ENCODE peak calls at places on chromosomes 3 and 15, in nine cellular contexts. H is T-helper 9 cell, A is posterior cingulate gyrus, U is foreskin fibroblast, J is AG04450, Y is cardiac muscle cell, V is AG09319, S is PC-3, X is AML-193. M is an unnamed sample.

GRCh38 chr3:157872902-157873301 is 233.3 kb downstream of the SHOX2 start:
- DNase-seq in H (no peak), A (no peak), U (peak), J (no peak), Y (no peak), V (no peak), S (no peak), X (no peak), M (no peak)

GRCh38 chr15:74209997-74210573 is 7.5 kb upstream of the STRA6 start:
- DNase-seq in H (no peak), A (no peak), U (peak), J (no peak), Y (peak), V (no peak), S (no peak), X (no peak), M (no peak)

GRCh38 chr3:3847994-3848970 is 49.1 kb downstream of the LRRN1 start:
- DNase-seq in H (no peak), A (no peak), U (no peak), J (no peak), Y (no peak), V (no peak), S (no peak), X (no peak), M (no peak)

GRCh38 chr3:152257246-152258074 is 11.3 kb upstream of the MBNL1 start:
- DNase-seq in H (no peak), A (no peak), U (peak), J (no peak), Y (no peak), V (no peak), S (no peak), X (peak), M (no peak)

GRCh38 chr3:141015486-141015885 is 35.7 kb upstream of the SPSB4 start:
- DNase-seq in H (no peak), A (no peak), U (peak), J (no peak), Y (no peak), V (no peak), S (no peak), X (no peak), M (no peak)

GRCh38 chr3:72287941-72288340 is 503.0 kb upstream of the PROK2 start:
- DNase-seq in H (no peak), A (no peak), U (no peak), J (no peak), Y (no peak), V (no peak), S (no peak), X (no peak), M (no peak)

GRCh38 chr3:150388468-150389418 is 19.4 kb upstream of the TSC22D2 start:
- DNase-seq in H (no peak), A (no peak), U (peak), J (no peak), Y (no peak), V (no peak), S (no peak), X (no peak), M (no peak)

GRCh38 chr15:69793436-69793782 is 304.3 kb downstream of the TLE3 start:
- DNase-seq in H (no peak), A (no peak), U (no peak), J (no peak), Y (no peak), V (no peak), S (no peak), X (no peak), M (no peak)

GRCh38 chr3:190101320-190102117 is 19.2 kb downstream of the P3H2 start:
- DNase-seq in H (no peak), A (no peak), U (peak), J (no peak), Y (no peak), V (no peak), S (no peak), X (no peak), M (no peak)

GRCh38 chr3:151197228-151197627 is 5.8 kb downstream of the GPR171 start:
- DNase-seq in H (no peak), A (no peak), U (no peak), J (no peak), Y (no peak), V (no peak), S (no peak), X (no peak), M (no peak)

GRCh38 chr15:76339302-76340197 is 3.0 kb downstream of the ISL2 start:
- DNase-seq in H (no peak), A (no peak), U (peak), J (no peak), Y (peak), V (no peak), S (no peak), X (no peak), M (no peak)

GRCh38 chr15:40301467-40302179 is 6.1 kb downstream of the PLCB2 start:
- DNase-seq in H (no peak), A (no peak), U (no peak), J (no peak), Y (peak), V (no peak), S (no peak), X (no peak), M (no peak)

GRCh38 chr3:64440498-64440897 is 215.2 kb upstream of the PRICKLE2 start:
- DNase-seq in H (no peak), A (no peak), U (peak), J (no peak), Y (peak), V (peak), S (peak), X (no peak), M (no peak)

GRCh38 chr3:148643389-148643840 is 54.3 kb upstream of the AGTR1 start:
- DNase-seq in H (no peak), A (no peak), U (peak), J (peak), Y (peak), V (peak), S (no peak), X (no peak), M (peak)

M was measured in AG04449.